ENCODE peak calls at places on chromosomes 4 and X, in four cellular contexts. One of them, this sample, is unnamed.

GRCh38 chrX:120309873-120310730 is 1.2 kb downstream of the TMEM255A start:
- DNase-seq in K562: no peak
- DNase-seq in HepG2: no peak
- DNase-seq in GM12878: no peak
- DNase-seq in this sample: peak; percentile 49

GRCh38 chrX:53255738-53256191 is 25.6 kb downstream of the IQSEC2 start:
- DNase-seq in K562: peak; percentile 92
- DNase-seq in HepG2: no peak
- DNase-seq in GM12878: no peak
- DNase-seq in this sample: no peak

GRCh38 chr4:121898150-121898549 is 27.9 kb upstream of the BBS7 start:
- DNase-seq in K562: no peak
- DNase-seq in HepG2: no peak
- DNase-seq in GM12878: no peak
- DNase-seq in this sample: peak; percentile 11

GRCh38 chrX:46898207-46898606 is 14.0 kb upstream of the JADE3 start:
- DNase-seq in K562: no peak
- DNase-seq in HepG2: no peak
- DNase-seq in GM12878: no peak
- DNase-seq in this sample: no peak

GRCh38 chrX:17967888-17968287 is 106.8 kb upstream of the RAI2 start:
- DNase-seq in K562: no peak
- DNase-seq in HepG2: no peak
- DNase-seq in GM12878: no peak
- DNase-seq in this sample: peak; percentile 9

GRCh38 chr4:82458729-82459128 is 28.3 kb downstream of the ENOPH1 start:
- DNase-seq in K562: no peak
- DNase-seq in HepG2: no peak
- DNase-seq in GM12878: no peak
- DNase-seq in this sample: no peak

GRCh38 chr4:76571274-76571673 is 136.2 kb downstream of the SHROOM3 start:
- DNase-seq in K562: no peak
- DNase-seq in HepG2: peak; percentile 70
- DNase-seq in GM12878: no peak
- DNase-seq in this sample: no peak

GRCh38 chrX:10064736-10065135 is 92.0 kb upstream of the CLCN4 start:
- DNase-seq in K562: no peak
- DNase-seq in HepG2: no peak
- DNase-seq in GM12878: no peak
- DNase-seq in this sample: no peak

GRCh38 chrX:35392232-35392631 is 405.9 kb upstream of the MAGEB16 start:
- DNase-seq in K562: no peak
- DNase-seq in HepG2: no peak
- DNase-seq in GM12878: no peak
- DNase-seq in this sample: no peak

GRCh38 chrX:134929813-134930212 is 61.0 kb upstream of the SMIM10 start:
- DNase-seq in K562: peak; percentile 20
- DNase-seq in HepG2: no peak
- DNase-seq in GM12878: no peak
- DNase-seq in this sample: no peak

DNA sequence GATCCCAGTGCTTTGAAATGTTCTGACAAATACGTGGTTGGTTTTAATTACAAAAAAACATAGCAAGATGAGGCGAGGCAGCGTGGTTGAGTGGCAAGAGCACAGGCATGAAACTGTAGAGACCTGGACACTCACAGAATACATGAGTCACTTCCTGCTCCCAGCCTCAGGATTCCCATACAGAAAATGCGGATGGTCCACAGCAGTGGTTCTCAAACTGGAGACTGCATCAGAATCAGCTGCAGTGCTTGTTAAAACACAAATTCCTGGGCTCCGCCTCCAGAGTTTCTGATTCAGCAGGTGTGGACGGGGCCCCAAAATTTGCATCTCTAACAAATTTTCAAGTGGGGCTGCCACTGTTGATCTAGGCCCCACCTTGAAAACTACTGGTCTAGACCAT is 10.1 kb downstream of the OTOP1 start:
- DNase-seq in K562: no peak
- DNase-seq in HepG2: no peak
- DNase-seq in GM12878: no peak
- DNase-seq in this sample: peak; percentile 63
- TF ChIP-seq CREB1 in K562: no peak
- TF ChIP-seq CREB1 in HepG2: no peak
- TF ChIP-seq CREB1 in GM12878: no peak
- TF ChIP-seq CREB1 in this sample: no peak

GRCh38 chr4:85681194-85681803 is 206.3 kb downstream of the ARHGAP24 start:
- DNase-seq in K562: no peak
- DNase-seq in HepG2: no peak
- DNase-seq in GM12878: no peak
- DNase-seq in this sample: no peak
- H3K27ac ChIP-seq in K562: no peak overlapping the region
- H3K27ac ChIP-seq in HepG2: no peak overlapping the region
- H3K27ac ChIP-seq in GM12878: no peak overlapping the region
- H3K27ac ChIP-seq in this sample: no peak overlapping the region

GRCh38 chrX:156005144-156005543 is 7.6 kb downstream of the IL9R start:
- DNase-seq in K562: no peak
- DNase-seq in HepG2: no peak
- DNase-seq in GM12878: no peak
- DNase-seq in this sample: no peak

GRCh38 chrX:156004256-156004655 is 6.8 kb downstream of the IL9R start:
- DNase-seq in K562: no peak
- DNase-seq in HepG2: no peak
- DNase-seq in GM12878: no peak
- DNase-seq in this sample: no peak

GRCh38 chrX:156004740-156005139 is 7.2 kb downstream of the IL9R start:
- DNase-seq in K562: no peak
- DNase-seq in HepG2: no peak
- DNase-seq in GM12878: no peak
- DNase-seq in this sample: no peak

GRCh38 chrX:156003486-156004185 is 6.1 kb downstream of the IL9R start:
- DNase-seq in K562: no peak
- DNase-seq in HepG2: no peak
- DNase-seq in GM12878: no peak
- DNase-seq in this sample: no peak

GRCh38 chrX:156008915-156009314 is 11.4 kb downstream of the IL9R start:
- DNase-seq in K562: no peak
- DNase-seq in HepG2: no peak
- DNase-seq in GM12878: no peak
- DNase-seq in this sample: no peak
- TF ChIP-seq JUNB in K562: no peak
- TF ChIP-seq JUNB in HepG2: no peak
- TF ChIP-seq JUNB in GM12878: no peak
- TF ChIP-seq JUNB in this sample: no peak

DNA sequence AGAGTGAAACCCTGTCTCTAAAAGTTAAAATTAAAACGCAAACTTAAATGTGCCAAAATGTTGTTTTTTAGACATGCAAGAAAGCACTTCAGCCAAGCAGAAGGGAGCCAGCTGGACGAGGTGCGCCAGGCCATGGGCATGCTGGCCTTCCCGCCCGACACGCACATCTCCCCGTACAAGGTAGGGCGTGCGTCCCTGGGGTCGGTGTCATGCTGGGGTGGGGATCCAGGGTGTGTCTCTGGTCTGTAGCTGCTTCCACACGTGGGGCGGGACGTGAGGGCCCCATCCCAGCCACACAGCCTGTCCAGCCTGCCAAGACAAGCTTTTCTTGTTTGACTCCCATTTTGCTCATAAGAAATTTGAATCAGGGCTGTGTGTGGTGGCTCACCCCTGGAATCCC is 14.3 kb upstream of the UVSSA start:
- DNase-seq in K562: no peak
- DNase-seq in HepG2: no peak
- DNase-seq in GM12878: no peak
- DNase-seq in this sample: no peak
- TF ChIP-seq CREB1 in K562: no peak
- TF ChIP-seq CREB1 in HepG2: no peak
- TF ChIP-seq CREB1 in GM12878: no peak
- TF ChIP-seq CREB1 in this sample: no peak